ENCODE peak calls at places on chromosome X, in five cellular contexts. One of them, this sample, is unnamed.

GRCh38 chrX:16082470-16083085 is 40.8 kb upstream of the GRPR start:
- DNase-seq in activated CD4-positive, alpha-beta T cell treated with anti-CD3 and anti-CD28 coated beads, Interleukin-2, amount 50 U/mL, for 48 hours: no peak
- DNase-seq in D341Med: no peak
- DNase-seq in GM23338: peak
- DNase-seq in activated CD4-positive, CD25-positive, alpha-beta regulatory T cell treated with anti-CD3 and anti-CD28 coated beads, Interleukin-2, amount 50 U/mL, for 72 hours: no peak
- DNase-seq in this sample: no peak

GRCh38 chrX:119549327-119550016 is 15.7 kb downstream of the STEEP1 start:
- DNase-seq in GM23338: no peak
- DNase-seq in activated CD4-positive, CD25-positive, alpha-beta regulatory T cell treated with anti-CD3 and anti-CD28 coated beads, Interleukin-2, amount 50 U/mL, for 72 hours: no peak
- DNase-seq in activated CD4-positive, alpha-beta T cell treated with anti-CD3 and anti-CD28 coated beads, Interleukin-2, amount 50 U/mL, for 48 hours: no peak
- DNase-seq in D341Med: peak
- DNase-seq in this sample: no peak

GRCh38 chrX:13520441-13520840 is 49.0 kb upstream of the EGFL6 start:
- DNase-seq in activated CD4-positive, CD25-positive, alpha-beta regulatory T cell treated with anti-CD3 and anti-CD28 coated beads, Interleukin-2, amount 50 U/mL, for 72 hours: no peak
- DNase-seq in D341Med: no peak
- DNase-seq in activated CD4-positive, alpha-beta T cell treated with anti-CD3 and anti-CD28 coated beads, Interleukin-2, amount 50 U/mL, for 48 hours: no peak
- DNase-seq in GM23338: no peak
- DNase-seq in this sample: no peak

GRCh38 chrX:1932231-1932630 is 317.4 kb downstream of the ASMT start:
- DNase-seq in D341Med: no peak
- DNase-seq in activated CD4-positive, CD25-positive, alpha-beta regulatory T cell treated with anti-CD3 and anti-CD28 coated beads, Interleukin-2, amount 50 U/mL, for 72 hours: no peak
- DNase-seq in GM23338: no peak
- DNase-seq in activated CD4-positive, alpha-beta T cell treated with anti-CD3 and anti-CD28 coated beads, Interleukin-2, amount 50 U/mL, for 48 hours: no peak
- DNase-seq in this sample: no peak

GRCh38 chrX:1528884-1529203 is 8.1 kb downstream of the P2RY8 start:
- DNase-seq in activated CD4-positive, alpha-beta T cell treated with anti-CD3 and anti-CD28 coated beads, Interleukin-2, amount 50 U/mL, for 48 hours: no peak
- DNase-seq in D341Med: no peak
- DNase-seq in GM23338: no peak
- DNase-seq in activated CD4-positive, CD25-positive, alpha-beta regulatory T cell treated with anti-CD3 and anti-CD28 coated beads, Interleukin-2, amount 50 U/mL, for 72 hours: no peak
- DNase-seq in this sample: no peak

GRCh38 chrX:71111141-71111843 is at the start of gene IL2RG:
- DNase-seq in D341Med: no peak
- DNase-seq in activated CD4-positive, CD25-positive, alpha-beta regulatory T cell treated with anti-CD3 and anti-CD28 coated beads, Interleukin-2, amount 50 U/mL, for 72 hours: peak
- DNase-seq in GM23338: no peak
- DNase-seq in activated CD4-positive, alpha-beta T cell treated with anti-CD3 and anti-CD28 coated beads, Interleukin-2, amount 50 U/mL, for 48 hours: peak
- DNase-seq in this sample: no peak

GRCh38 chrX:43718081-43718480 is 62.0 kb downstream of the MAOA start:
- DNase-seq in activated CD4-positive, CD25-positive, alpha-beta regulatory T cell treated with anti-CD3 and anti-CD28 coated beads, Interleukin-2, amount 50 U/mL, for 72 hours: no peak
- DNase-seq in activated CD4-positive, alpha-beta T cell treated with anti-CD3 and anti-CD28 coated beads, Interleukin-2, amount 50 U/mL, for 48 hours: no peak
- DNase-seq in GM23338: no peak
- DNase-seq in D341Med: no peak
- DNase-seq in this sample: no peak

GRCh38 chrX:50913520-50913919 is 3.0 kb downstream of the BMP15 start:
- DNase-seq in activated CD4-positive, alpha-beta T cell treated with anti-CD3 and anti-CD28 coated beads, Interleukin-2, amount 50 U/mL, for 48 hours: no peak
- DNase-seq in GM23338: no peak
- DNase-seq in activated CD4-positive, CD25-positive, alpha-beta regulatory T cell treated with anti-CD3 and anti-CD28 coated beads, Interleukin-2, amount 50 U/mL, for 72 hours: no peak
- DNase-seq in D341Med: no peak
- DNase-seq in this sample: no peak

GRCh38 chrX:129875669-129876068 is 30.3 kb upstream of the UTP14A start:
- DNase-seq in GM23338: no peak
- DNase-seq in D341Med: no peak
- DNase-seq in activated CD4-positive, CD25-positive, alpha-beta regulatory T cell treated with anti-CD3 and anti-CD28 coated beads, Interleukin-2, amount 50 U/mL, for 72 hours: no peak
- DNase-seq in activated CD4-positive, alpha-beta T cell treated with anti-CD3 and anti-CD28 coated beads, Interleukin-2, amount 50 U/mL, for 48 hours: no peak
- DNase-seq in this sample: no peak

GRCh38 chrX:48714573-48714972 is 18.0 kb downstream of the SUV39H1 start:
- DNase-seq in activated CD4-positive, alpha-beta T cell treated with anti-CD3 and anti-CD28 coated beads, Interleukin-2, amount 50 U/mL, for 48 hours: no peak
- DNase-seq in D341Med: no peak
- DNase-seq in activated CD4-positive, CD25-positive, alpha-beta regulatory T cell treated with anti-CD3 and anti-CD28 coated beads, Interleukin-2, amount 50 U/mL, for 72 hours: no peak
- DNase-seq in GM23338: no peak
- DNase-seq in this sample: no peak

GRCh38 chrX:134883134-134883700 is 107.6 kb upstream of the SMIM10 start:
- DNase-seq in activated CD4-positive, CD25-positive, alpha-beta regulatory T cell treated with anti-CD3 and anti-CD28 coated beads, Interleukin-2, amount 50 U/mL, for 72 hours: no peak
- DNase-seq in D341Med: no peak
- DNase-seq in GM23338: no peak
- DNase-seq in activated CD4-positive, alpha-beta T cell treated with anti-CD3 and anti-CD28 coated beads, Interleukin-2, amount 50 U/mL, for 48 hours: no peak
- DNase-seq in this sample: peak

GRCh38 chrX:151082077-151082948 is 94.1 kb upstream of the GPR50 start:
- DNase-seq in D341Med: peak
- DNase-seq in activated CD4-positive, alpha-beta T cell treated with anti-CD3 and anti-CD28 coated beads, Interleukin-2, amount 50 U/mL, for 48 hours: peak
- DNase-seq in GM23338: peak
- DNase-seq in activated CD4-positive, CD25-positive, alpha-beta regulatory T cell treated with anti-CD3 and anti-CD28 coated beads, Interleukin-2, amount 50 U/mL, for 72 hours: peak
- DNase-seq in this sample: peak

GRCh38 chrX:15310117-15310516 is 5.3 kb downstream of the ASB11 start:
- DNase-seq in activated CD4-positive, alpha-beta T cell treated with anti-CD3 and anti-CD28 coated beads, Interleukin-2, amount 50 U/mL, for 48 hours: no peak
- DNase-seq in activated CD4-positive, CD25-positive, alpha-beta regulatory T cell treated with anti-CD3 and anti-CD28 coated beads, Interleukin-2, amount 50 U/mL, for 72 hours: no peak
- DNase-seq in GM23338: no peak
- DNase-seq in D341Med: no peak
- DNase-seq in this sample: peak

GRCh38 chrX:85379174-85379907 is at the start of gene POF1B:
- DNase-seq in activated CD4-positive, CD25-positive, alpha-beta regulatory T cell treated with anti-CD3 and anti-CD28 coated beads, Interleukin-2, amount 50 U/mL, for 72 hours: no peak
- DNase-seq in activated CD4-positive, alpha-beta T cell treated with anti-CD3 and anti-CD28 coated beads, Interleukin-2, amount 50 U/mL, for 48 hours: no peak
- DNase-seq in D341Med: peak
- DNase-seq in GM23338: peak
- DNase-seq in this sample: no peak

GRCh38 chrX:97639526-97639925 is 755.8 kb downstream of the RPA4 start:
- DNase-seq in activated CD4-positive, alpha-beta T cell treated with anti-CD3 and anti-CD28 coated beads, Interleukin-2, amount 50 U/mL, for 48 hours: no peak
- DNase-seq in D341Med: no peak
- DNase-seq in GM23338: peak
- DNase-seq in activated CD4-positive, CD25-positive, alpha-beta regulatory T cell treated with anti-CD3 and anti-CD28 coated beads, Interleukin-2, amount 50 U/mL, for 72 hours: no peak
- DNase-seq in this sample: no peak

GRCh38 chrX:25601323-25601722 is 536.8 kb upstream of the MAGEB18 start:
- DNase-seq in activated CD4-positive, alpha-beta T cell treated with anti-CD3 and anti-CD28 coated beads, Interleukin-2, amount 50 U/mL, for 48 hours: no peak
- DNase-seq in D341Med: no peak
- DNase-seq in GM23338: no peak
- DNase-seq in activated CD4-positive, CD25-positive, alpha-beta regulatory T cell treated with anti-CD3 and anti-CD28 coated beads, Interleukin-2, amount 50 U/mL, for 72 hours: no peak
- DNase-seq in this sample: no peak

GRCh38 chrX:39725928-39726619 is 371.7 kb downstream of the BCOR start:
- DNase-seq in activated CD4-positive, alpha-beta T cell treated with anti-CD3 and anti-CD28 coated beads, Interleukin-2, amount 50 U/mL, for 48 hours: no peak
- DNase-seq in activated CD4-positive, CD25-positive, alpha-beta regulatory T cell treated with anti-CD3 and anti-CD28 coated beads, Interleukin-2, amount 50 U/mL, for 72 hours: no peak
- DNase-seq in D341Med: no peak
- DNase-seq in GM23338: no peak
- DNase-seq in this sample: no peak

GRCh38 chrX:13046035-13046851 is 1.8 kb upstream of the FAM9C start:
- DNase-seq in GM23338: no peak
- DNase-seq in activated CD4-positive, CD25-positive, alpha-beta regulatory T cell treated with anti-CD3 and anti-CD28 coated beads, Interleukin-2, amount 50 U/mL, for 72 hours: no peak
- DNase-seq in activated CD4-positive, alpha-beta T cell treated with anti-CD3 and anti-CD28 coated beads, Interleukin-2, amount 50 U/mL, for 48 hours: no peak
- DNase-seq in D341Med: no peak
- DNase-seq in this sample: no peak

GRCh38 chrX:149510386-149510785 is 5.3 kb upstream of the IDS start:
- DNase-seq in D341Med: no peak
- DNase-seq in activated CD4-positive, alpha-beta T cell treated with anti-CD3 and anti-CD28 coated beads, Interleukin-2, amount 50 U/mL, for 48 hours: no peak
- DNase-seq in activated CD4-positive, CD25-positive, alpha-beta regulatory T cell treated with anti-CD3 and anti-CD28 coated beads, Interleukin-2, amount 50 U/mL, for 72 hours: no peak
- DNase-seq in GM23338: peak
- DNase-seq in this sample: no peak

GRCh38 chrX:71533850-71534515 is 1.1 kb downstream of the OGT start:
- DNase-seq in activated CD4-positive, alpha-beta T cell treated with anti-CD3 and anti-CD28 coated beads, Interleukin-2, amount 50 U/mL, for 48 hours: peak
- DNase-seq in activated CD4-positive, CD25-positive, alpha-beta regulatory T cell treated with anti-CD3 and anti-CD28 coated beads, Interleukin-2, amount 50 U/mL, for 72 hours: peak
- DNase-seq in GM23338: peak
- DNase-seq in D341Med: peak
- DNase-seq in this sample: peak

GRCh38 chrX:387729-388128 is 1.0 kb upstream of the PPP2R3B start:
- DNase-seq in D341Med: no peak
- DNase-seq in activated CD4-positive, CD25-positive, alpha-beta regulatory T cell treated with anti-CD3 and anti-CD28 coated beads, Interleukin-2, amount 50 U/mL, for 72 hours: no peak
- DNase-seq in activated CD4-positive, alpha-beta T cell treated with anti-CD3 and anti-CD28 coated beads, Interleukin-2, amount 50 U/mL, for 48 hours: no peak
- DNase-seq in GM23338: no peak
- DNase-seq in this sample: no peak

GRCh38 chrX:43661521-43662240 is 5.6 kb downstream of the MAOA start:
- DNase-seq in GM23338: no peak
- DNase-seq in activated CD4-positive, alpha-beta T cell treated with anti-CD3 and anti-CD28 coated beads, Interleukin-2, amount 50 U/mL, for 48 hours: no peak
- DNase-seq in activated CD4-positive, CD25-positive, alpha-beta regulatory T cell treated with anti-CD3 and anti-CD28 coated beads, Interleukin-2, amount 50 U/mL, for 72 hours: no peak
- DNase-seq in D341Med: no peak
- DNase-seq in this sample: no peak

GRCh38 chrX:96792047-96792446 is 91.7 kb upstream of the RPA4 start:
- DNase-seq in activated CD4-positive, CD25-positive, alpha-beta regulatory T cell treated with anti-CD3 and anti-CD28 coated beads, Interleukin-2, amount 50 U/mL, for 72 hours: no peak
- DNase-seq in activated CD4-positive, alpha-beta T cell treated with anti-CD3 and anti-CD28 coated beads, Interleukin-2, amount 50 U/mL, for 48 hours: no peak
- DNase-seq in D341Med: no peak
- DNase-seq in GM23338: no peak
- DNase-seq in this sample: no peak

GRCh38 chrX:30863969-30864368 is 25.1 kb downstream of the TAB3 start:
- DNase-seq in activated CD4-positive, CD25-positive, alpha-beta regulatory T cell treated with anti-CD3 and anti-CD28 coated beads, Interleukin-2, amount 50 U/mL, for 72 hours: no peak
- DNase-seq in GM23338: no peak
- DNase-seq in D341Med: no peak
- DNase-seq in activated CD4-positive, alpha-beta T cell treated with anti-CD3 and anti-CD28 coated beads, Interleukin-2, amount 50 U/mL, for 48 hours: no peak
- DNase-seq in this sample: no peak

GRCh38 chrX:19761554-19762295 is 125.7 kb downstream of the SH3KBP1 start:
- DNase-seq in activated CD4-positive, CD25-positive, alpha-beta regulatory T cell treated with anti-CD3 and anti-CD28 coated beads, Interleukin-2, amount 50 U/mL, for 72 hours: no peak
- DNase-seq in GM23338: no peak
- DNase-seq in D341Med: no peak
- DNase-seq in activated CD4-positive, alpha-beta T cell treated with anti-CD3 and anti-CD28 coated beads, Interleukin-2, amount 50 U/mL, for 48 hours: no peak
- DNase-seq in this sample: no peak

GRCh38 chrX:118560380-118560932 is 64.8 kb downstream of the DOCK11 start:
- DNase-seq in D341Med: no peak
- DNase-seq in GM23338: peak
- DNase-seq in activated CD4-positive, CD25-positive, alpha-beta regulatory T cell treated with anti-CD3 and anti-CD28 coated beads, Interleukin-2, amount 50 U/mL, for 72 hours: no peak
- DNase-seq in activated CD4-positive, alpha-beta T cell treated with anti-CD3 and anti-CD28 coated beads, Interleukin-2, amount 50 U/mL, for 48 hours: no peak
- DNase-seq in this sample: no peak

GRCh38 chrX:45479835-45480422 is 279.3 kb upstream of the DIPK2B start:
- DNase-seq in D341Med: no peak
- DNase-seq in GM23338: no peak
- DNase-seq in activated CD4-positive, CD25-positive, alpha-beta regulatory T cell treated with anti-CD3 and anti-CD28 coated beads, Interleukin-2, amount 50 U/mL, for 72 hours: no peak
- DNase-seq in activated CD4-positive, alpha-beta T cell treated with anti-CD3 and anti-CD28 coated beads, Interleukin-2, amount 50 U/mL, for 48 hours: no peak
- DNase-seq in this sample: no peak

GRCh38 chrX:27598312-27598711 is 8.2 kb downstream of the DCAF8L2 start:
- DNase-seq in D341Med: peak
- DNase-seq in activated CD4-positive, CD25-positive, alpha-beta regulatory T cell treated with anti-CD3 and anti-CD28 coated beads, Interleukin-2, amount 50 U/mL, for 72 hours: no peak
- DNase-seq in activated CD4-positive, alpha-beta T cell treated with anti-CD3 and anti-CD28 coated beads, Interleukin-2, amount 50 U/mL, for 48 hours: no peak
- DNase-seq in GM23338: peak
- DNase-seq in this sample: no peak

GRCh38 chrX:31459361-31459760 is 387.5 kb upstream of the FTHL17 start:
- DNase-seq in GM23338: no peak
- DNase-seq in activated CD4-positive, alpha-beta T cell treated with anti-CD3 and anti-CD28 coated beads, Interleukin-2, amount 50 U/mL, for 48 hours: no peak
- DNase-seq in D341Med: no peak
- DNase-seq in activated CD4-positive, CD25-positive, alpha-beta regulatory T cell treated with anti-CD3 and anti-CD28 coated beads, Interleukin-2, amount 50 U/mL, for 72 hours: no peak
- DNase-seq in this sample: no peak